ENCODE peak calls at places on chromosomes 7 and 10, in ten cellular contexts. H, T, Q, N, J, L, W, R, U and F are unnamed samples.

GRCh38 chr10:124592101-124592500 is 130.5 kb downstream of the LHPP start:
- DNase-seq in H (peak; percentile 9), T (no peak), Q (no peak), N (no peak), J (no peak), L (no peak), W (no peak), R (no peak), U (no peak), F (no peak)

GRCh38 chr10:28587970-28588290 is 55.0 kb downstream of the WAC start:
- DNase-seq in H (no peak), T (no peak), Q (no peak), N (peak; percentile 38), J (no peak), L (peak; percentile 10), W (no peak), R (no peak), U (peak; percentile 75), F (peak; percentile 83)

GRCh38 chr7:132035517-132036362 is 479.3 kb upstream of the PODXL start:
- DNase-seq in H (peak; percentile 29), T (no peak), Q (no peak), N (no peak), J (no peak), L (no peak), W (no peak), R (no peak), U (no peak), F (no peak)

GRCh38 chr10:3980660-3981059 is 195.7 kb upstream of the KLF6 start:
- DNase-seq in H (no peak), T (no peak), Q (no peak), N (no peak), J (no peak), L (no peak), W (no peak), R (no peak), U (no peak), F (no peak)

GRCh38 chr7:98848918-98849317 is 20.9 kb downstream of the TMEM130 start:
- DNase-seq in H (no peak), T (no peak), Q (no peak), N (no peak), J (no peak), L (no peak), W (no peak), R (no peak), U (no peak), F (no peak)

GRCh38 chr10:68231916-68232315 is at the start of gene ATOH7:
- DNase-seq in H (no peak), T (no peak), Q (no peak), N (no peak), J (no peak), L (no peak), W (no peak), R (no peak), U (peak; percentile 7), F (peak; percentile 25)

GRCh38 chr10:78407009-78407711 is 373.5 kb downstream of the RPS24 start:
- DNase-seq in H (peak; percentile 58), T (peak; percentile 75), Q (peak; percentile 86), N (peak; percentile 92), J (peak; percentile 94), L (peak; percentile 62), W (no peak), R (peak; percentile 90), U (peak; percentile 93), F (peak; percentile 88)

GRCh38 chr7:50142421-50143113 is 49.5 kb upstream of the ZPBP start:
- DNase-seq in H (no peak), T (no peak), Q (no peak), N (peak; percentile 51), J (peak; percentile 17), L (peak; percentile 17), W (no peak), R (no peak), U (peak; percentile 21), F (peak; percentile 60)

GRCh38 chr10:47095211-47095610 is 184.0 kb downstream of the PTPN20 start:
- DNase-seq in H (no peak), T (no peak), Q (no peak), N (no peak), J (no peak), L (no peak), W (no peak), R (no peak), U (no peak), F (no peak)

GRCh38 chr7:2567663-2568238 is 9.0 kb downstream of the IQCE start:
- DNase-seq in H (no peak), T (no peak), Q (peak; percentile 40), N (peak; percentile 45), J (peak; percentile 28), L (no peak), W (no peak), R (peak; percentile 51), U (peak; percentile 38), F (peak; percentile 70)

GRCh38 chr10:82865366-82865765 is 990.4 kb downstream of the NRG3 start:
- DNase-seq in H (no peak), T (no peak), Q (no peak), N (no peak), J (no peak), L (no peak), W (no peak), R (no peak), U (no peak), F (no peak)

GRCh38 chr10:34723746-34724145 is 91.3 kb downstream of the PARD3 start:
- DNase-seq in H (peak; percentile 49), T (no peak), Q (no peak), N (peak; percentile 78), J (peak; percentile 73), L (no peak), W (no peak), R (no peak), U (peak; percentile 78), F (peak; percentile 88)

GRCh38 chr7:101302641-101303101 is 18.9 kb downstream of the IFT22 start:
- DNase-seq in H (no peak), T (no peak), Q (no peak), N (no peak), J (no peak), L (no peak), W (no peak), R (no peak), U (no peak), F (no peak)

GRCh38 chr7:101294832-101295121 is 26.8 kb downstream of the IFT22 start:
- DNase-seq in H (no peak), T (no peak), Q (no peak), N (no peak), J (no peak), L (no peak), W (no peak), R (no peak), U (no peak), F (no peak)

GRCh38 chr7:101303102-101303701 is 18.4 kb downstream of the IFT22 start:
- DNase-seq in H (no peak), T (no peak), Q (no peak), N (no peak), J (no peak), L (no peak), W (no peak), R (no peak), U (no peak), F (no peak)

GRCh38 chr7:101300465-101301376 is 20.9 kb downstream of the IFT22 start:
- DNase-seq in H (no peak), T (no peak), Q (no peak), N (no peak), J (no peak), L (no peak), W (no peak), R (no peak), U (no peak), F (no peak)

DNA sequence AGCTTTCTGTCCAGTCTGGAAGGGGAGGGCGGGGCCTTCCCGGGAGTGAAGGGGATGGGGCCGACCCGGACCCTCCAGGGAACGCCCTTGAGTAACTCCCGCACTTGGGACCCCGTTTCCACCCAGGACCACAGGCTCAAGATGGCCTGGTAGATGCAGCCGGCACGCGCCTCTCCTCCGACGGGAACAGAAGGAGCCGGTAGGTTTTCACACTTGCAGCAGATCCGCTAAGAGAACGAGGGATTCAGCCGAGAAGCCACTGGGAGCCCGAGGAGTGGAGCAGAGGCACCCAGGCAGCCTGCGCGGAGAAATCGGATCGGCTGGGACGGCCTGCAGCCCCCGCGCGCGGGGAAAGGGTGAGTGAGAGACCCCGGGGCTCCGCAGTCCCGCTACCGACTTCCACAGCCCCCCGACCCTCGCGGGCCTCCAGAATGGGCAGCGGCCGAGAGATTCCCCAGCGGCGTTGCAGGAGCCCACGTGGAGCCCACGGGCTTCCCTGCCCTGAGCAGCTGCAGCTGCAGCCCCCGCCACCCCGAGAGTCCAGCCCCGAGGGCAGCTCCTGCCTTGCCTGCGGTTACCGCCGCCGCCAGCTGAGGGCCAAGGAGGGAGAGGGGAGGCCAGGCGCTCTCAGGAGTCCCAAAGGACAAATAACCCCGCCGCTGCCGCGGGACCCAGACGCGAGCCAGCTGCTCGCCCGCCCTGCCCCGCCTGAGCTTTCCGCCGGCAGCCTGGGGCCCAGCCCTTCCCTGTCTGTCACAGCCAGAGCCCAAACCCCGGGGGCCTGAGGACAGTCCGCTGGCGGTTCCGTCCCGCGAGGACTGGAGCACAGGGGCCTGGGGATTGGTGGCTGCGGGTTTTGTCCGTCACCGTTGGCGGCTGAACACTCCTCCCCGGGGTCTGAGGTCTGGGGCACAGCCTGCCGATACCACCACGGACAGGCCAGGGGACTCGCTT is 21.8 kb downstream of the IFT22 start:
- DNase-seq in H (no peak), T (no peak), Q (no peak), N (no peak), J (no peak), L (no peak), W (no peak), R (no peak), U (no peak), F (no peak)
- H3K4me3 ChIP-seq in H (no peak overlapping the region), T (no peak overlapping the region), Q (no peak overlapping the region), N (no peak overlapping the region), J (no peak overlapping the region), L (peak overlapping the region; percentile 13), W (peak overlapping the region; percentile 9), R (no peak overlapping the region), U (no peak overlapping the region), F (no peak overlapping the region)

DNA sequence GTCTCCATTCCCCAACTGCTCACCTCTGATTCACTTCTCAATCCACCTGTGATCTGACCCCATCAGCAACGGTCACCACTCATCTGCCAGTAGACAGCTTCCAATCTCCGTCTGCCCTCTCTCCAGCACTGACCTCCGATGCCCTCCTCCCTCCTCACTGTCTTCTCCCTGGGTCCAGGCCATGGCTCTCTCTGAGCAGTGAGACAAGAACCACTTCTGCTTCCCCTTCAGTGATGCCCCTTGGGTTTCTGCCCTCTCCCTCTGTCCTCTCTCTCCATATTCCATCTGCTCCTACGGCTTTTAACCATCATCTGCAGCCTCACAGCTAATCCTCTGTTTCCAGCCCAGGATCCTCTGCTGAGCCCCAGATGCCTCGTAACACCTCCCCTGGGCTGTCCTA is 55.5 kb upstream of the OPALIN start:
- DNase-seq in H (no peak), T (no peak), Q (no peak), N (no peak), J (no peak), L (no peak), W (no peak), R (no peak), U (no peak), F (no peak)
- TF ChIP-seq CTCF in H (no peak), T (no peak), Q (no peak), N (no peak), J (no peak), L (no peak), W (no peak), R (no peak), U (no peak), F (no peak)

GRCh38 chr7:7737674-7738073 is 19.3 kb upstream of the RPA3 start:
- DNase-seq in H (no peak), T (no peak), Q (no peak), N (no peak), J (no peak), L (no peak), W (no peak), R (no peak), U (no peak), F (no peak)
- H3K4me3 ChIP-seq in H (no peak overlapping the region), T (no peak overlapping the region), Q (no peak overlapping the region), N (no peak overlapping the region), J (no peak overlapping the region), L (no peak overlapping the region), W (no peak overlapping the region), R (no peak overlapping the region), U (no peak overlapping the region), F (no peak overlapping the region)

GRCh38 chr10:22301193-22301592 is 15.0 kb upstream of the COMMD3 start:
- DNase-seq in H (no peak), T (no peak), Q (no peak), N (no peak), J (no peak), L (no peak), W (no peak), R (no peak), U (no peak), F (no peak)
- TF ChIP-seq CTCF in H (no peak), T (no peak), Q (no peak), N (no peak), J (peak; percentile 30), L (no peak), W (no peak), R (no peak), U (no peak), F (no peak)